ENCODE peak calls at places on chromosomes 16 and 17, in six cellular contexts. One of them, this sample, is unnamed.

GRCh38 chr17:3843935-3844516 is 2.0 kb downstream of the NCBP3 start:
- DNase-seq in HCT116: peak; percentile 56
- DNase-seq in CD4-positive, CD25-positive, alpha-beta regulatory T cell: peak; percentile 73
- DNase-seq in gastrocnemius medialis: no peak
- DNase-seq in body of pancreas: peak; percentile 62
- DNase-seq in adrenal gland: no peak
- DNase-seq in this sample: no peak

GRCh38 chr17:8846768-8847211 is 20.7 kb downstream of the PIK3R6 start:
- DNase-seq in HCT116: peak; percentile 67
- DNase-seq in CD4-positive, CD25-positive, alpha-beta regulatory T cell: peak; percentile 28
- DNase-seq in gastrocnemius medialis: no peak
- DNase-seq in body of pancreas: no peak
- DNase-seq in adrenal gland: no peak
- DNase-seq in this sample: no peak

GRCh38 chr17:1110844-1111598 is 68.8 kb downstream of the ABR start:
- DNase-seq in HCT116: peak; percentile 88
- DNase-seq in CD4-positive, CD25-positive, alpha-beta regulatory T cell: no peak
- DNase-seq in gastrocnemius medialis: no peak
- DNase-seq in body of pancreas: no peak
- DNase-seq in adrenal gland: peak; percentile 81
- DNase-seq in this sample: peak; percentile 75

GRCh38 chr16:83046664-83047063 is 419.9 kb downstream of the CDH13 start:
- DNase-seq in HCT116: no peak
- DNase-seq in CD4-positive, CD25-positive, alpha-beta regulatory T cell: no peak
- DNase-seq in gastrocnemius medialis: no peak
- DNase-seq in body of pancreas: no peak
- DNase-seq in adrenal gland: no peak
- DNase-seq in this sample: no peak

GRCh38 chr16:71467810-71468209 is 5.8 kb upstream of the ZNF23 start:
- DNase-seq in HCT116: no peak
- DNase-seq in CD4-positive, CD25-positive, alpha-beta regulatory T cell: peak; percentile 26
- DNase-seq in gastrocnemius medialis: no peak
- DNase-seq in body of pancreas: peak; percentile 19
- DNase-seq in adrenal gland: peak; percentile 18
- DNase-seq in this sample: no peak

GRCh38 chr16:55754056-55754455 is 78.8 kb downstream of the CES1 start:
- DNase-seq in HCT116: no peak
- DNase-seq in CD4-positive, CD25-positive, alpha-beta regulatory T cell: no peak
- DNase-seq in gastrocnemius medialis: no peak
- DNase-seq in body of pancreas: no peak
- DNase-seq in adrenal gland: no peak
- DNase-seq in this sample: no peak

GRCh38 chr16:80997139-80997798 is 9.4 kb downstream of the CMC2 start:
- DNase-seq in HCT116: no peak
- DNase-seq in CD4-positive, CD25-positive, alpha-beta regulatory T cell: peak; percentile 67
- DNase-seq in gastrocnemius medialis: no peak
- DNase-seq in body of pancreas: no peak
- DNase-seq in adrenal gland: no peak
- DNase-seq in this sample: no peak

GRCh38 chr16:10876799-10877341 is at the start of gene CIITA:
- DNase-seq in HCT116: peak; percentile 81
- DNase-seq in CD4-positive, CD25-positive, alpha-beta regulatory T cell: peak; percentile 93
- DNase-seq in gastrocnemius medialis: peak; percentile 41
- DNase-seq in body of pancreas: peak; percentile 58
- DNase-seq in adrenal gland: peak; percentile 75
- DNase-seq in this sample: peak; percentile 76

GRCh38 chr17:21140911-21141310 is 14.1 kb downstream of the DHRS7B start:
- DNase-seq in HCT116: no peak
- DNase-seq in CD4-positive, CD25-positive, alpha-beta regulatory T cell: no peak
- DNase-seq in gastrocnemius medialis: no peak
- DNase-seq in body of pancreas: no peak
- DNase-seq in adrenal gland: no peak
- DNase-seq in this sample: no peak

GRCh38 chr17:21162394-21162775 is 35.6 kb downstream of the DHRS7B start:
- DNase-seq in HCT116: no peak
- DNase-seq in CD4-positive, CD25-positive, alpha-beta regulatory T cell: no peak
- DNase-seq in gastrocnemius medialis: no peak
- DNase-seq in body of pancreas: no peak
- DNase-seq in adrenal gland: no peak
- DNase-seq in this sample: no peak

GRCh38 chr17:38441429-38442061 is 13.3 kb downstream of the ARHGAP23 start:
- DNase-seq in HCT116: no peak
- DNase-seq in CD4-positive, CD25-positive, alpha-beta regulatory T cell: no peak
- DNase-seq in gastrocnemius medialis: no peak
- DNase-seq in body of pancreas: no peak
- DNase-seq in adrenal gland: no peak
- DNase-seq in this sample: no peak

GRCh38 chr17:82846061-82846691 is 6.4 kb upstream of the ZNF750 start:
- DNase-seq in HCT116: no peak
- DNase-seq in CD4-positive, CD25-positive, alpha-beta regulatory T cell: no peak
- DNase-seq in gastrocnemius medialis: no peak
- DNase-seq in body of pancreas: no peak
- DNase-seq in adrenal gland: no peak
- DNase-seq in this sample: peak; percentile 65

GRCh38 chr16:19748389-19749110 is 30.5 kb downstream of the IQCK start:
- DNase-seq in HCT116: no peak
- DNase-seq in CD4-positive, CD25-positive, alpha-beta regulatory T cell: no peak
- DNase-seq in gastrocnemius medialis: no peak
- DNase-seq in body of pancreas: no peak
- DNase-seq in adrenal gland: no peak
- DNase-seq in this sample: no peak

GRCh38 chr16:8716592-8716991 is 42.2 kb downstream of the ABAT start:
- DNase-seq in HCT116: no peak
- DNase-seq in CD4-positive, CD25-positive, alpha-beta regulatory T cell: no peak
- DNase-seq in gastrocnemius medialis: no peak
- DNase-seq in body of pancreas: no peak
- DNase-seq in adrenal gland: no peak
- DNase-seq in this sample: no peak

GRCh38 chr17:81976332-81977210 is 858 bp upstream of the ASPSCR1 start:
- DNase-seq in HCT116: no peak
- DNase-seq in CD4-positive, CD25-positive, alpha-beta regulatory T cell: peak; percentile 16
- DNase-seq in gastrocnemius medialis: no peak
- DNase-seq in body of pancreas: peak; percentile 69
- DNase-seq in adrenal gland: peak; percentile 66
- DNase-seq in this sample: peak; percentile 73

GRCh38 chr17:206941-207560 is 25.6 kb upstream of the DOC2B start:
- DNase-seq in HCT116: no peak
- DNase-seq in CD4-positive, CD25-positive, alpha-beta regulatory T cell: no peak
- DNase-seq in gastrocnemius medialis: no peak
- DNase-seq in body of pancreas: no peak
- DNase-seq in adrenal gland: no peak
- DNase-seq in this sample: no peak

GRCh38 chr16:12452549-12452948 is 351.1 kb downstream of the CPPED1 start:
- DNase-seq in HCT116: no peak
- DNase-seq in CD4-positive, CD25-positive, alpha-beta regulatory T cell: no peak
- DNase-seq in gastrocnemius medialis: no peak
- DNase-seq in body of pancreas: no peak
- DNase-seq in adrenal gland: no peak
- DNase-seq in this sample: no peak

GRCh38 chr17:80584171-80584905 is 39.7 kb downstream of the RPTOR start:
- DNase-seq in HCT116: no peak
- DNase-seq in CD4-positive, CD25-positive, alpha-beta regulatory T cell: no peak
- DNase-seq in gastrocnemius medialis: no peak
- DNase-seq in body of pancreas: no peak
- DNase-seq in adrenal gland: no peak
- DNase-seq in this sample: no peak

GRCh38 chr16:57092786-57093301 is 461 bp downstream of the CPNE2 start:
- DNase-seq in HCT116: no peak
- DNase-seq in CD4-positive, CD25-positive, alpha-beta regulatory T cell: peak; percentile 36
- DNase-seq in gastrocnemius medialis: no peak
- DNase-seq in body of pancreas: peak; percentile 44
- DNase-seq in adrenal gland: peak; percentile 39
- DNase-seq in this sample: peak; percentile 55

GRCh38 chr17:49631496-49631895 is 46.4 kb downstream of the SPOP start:
- DNase-seq in HCT116: no peak
- DNase-seq in CD4-positive, CD25-positive, alpha-beta regulatory T cell: no peak
- DNase-seq in gastrocnemius medialis: no peak
- DNase-seq in body of pancreas: no peak
- DNase-seq in adrenal gland: no peak
- DNase-seq in this sample: no peak

DNA sequence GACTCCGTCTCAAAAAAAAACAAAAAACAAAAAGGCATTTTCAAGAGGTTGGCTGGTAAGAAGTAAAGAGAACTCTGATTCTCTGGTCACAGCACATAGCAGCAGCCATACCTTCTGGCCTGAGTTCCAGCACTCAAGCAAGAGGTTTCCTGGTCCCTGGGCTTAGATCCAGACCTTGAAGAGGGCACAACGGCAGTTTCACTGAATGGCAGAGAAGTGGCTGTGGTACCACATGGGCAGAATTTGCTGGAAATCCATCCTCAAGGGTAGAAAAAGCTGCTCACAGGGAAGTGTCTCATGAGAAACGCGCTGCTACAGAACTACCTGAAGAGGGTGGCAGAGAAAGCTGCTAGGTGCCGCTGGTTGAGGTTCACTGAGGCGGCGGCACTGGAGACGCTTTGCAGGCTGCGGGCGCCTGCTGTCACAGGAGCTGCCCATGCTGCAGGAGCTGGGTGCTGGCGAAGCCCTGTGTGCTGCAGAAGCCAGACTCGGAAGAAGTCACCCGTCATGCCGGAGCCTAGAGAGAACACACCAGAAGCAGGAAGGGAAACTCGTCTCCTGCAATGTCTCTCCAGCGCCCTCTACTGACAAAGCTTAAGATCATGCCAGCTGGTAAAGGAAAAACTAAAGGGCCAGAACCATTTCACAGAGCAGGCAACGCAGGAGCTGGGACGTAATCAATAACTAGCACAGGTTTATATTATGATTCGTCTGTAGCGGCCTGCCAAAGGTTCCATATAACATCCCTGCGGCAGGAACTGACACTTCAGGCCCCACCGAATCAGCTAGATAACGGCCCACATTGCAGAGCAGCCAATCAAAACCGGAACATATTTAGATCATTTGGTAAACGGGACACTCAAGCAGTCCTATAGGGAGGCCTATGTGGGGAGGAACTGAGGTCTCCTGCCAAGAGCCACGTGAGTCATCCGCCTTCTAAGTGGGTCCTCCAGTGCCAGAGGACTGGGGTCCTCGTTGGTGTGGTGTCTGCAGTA is 5.4 kb upstream of the ZNF213 start:
- DNase-seq in HCT116: no peak
- DNase-seq in CD4-positive, CD25-positive, alpha-beta regulatory T cell: peak; percentile 94
- DNase-seq in gastrocnemius medialis: peak; percentile 60
- DNase-seq in body of pancreas: peak; percentile 75
- DNase-seq in adrenal gland: peak; percentile 86
- DNase-seq in this sample: peak; percentile 83
- H3K27ac ChIP-seq in HCT116: peak overlapping the region; percentile 82
- H3K27ac ChIP-seq in CD4-positive, CD25-positive, alpha-beta regulatory T cell: peak overlapping the region; percentile 63
- H3K27ac ChIP-seq in gastrocnemius medialis: peak overlapping the region; percentile 54
- H3K27ac ChIP-seq in body of pancreas: peak overlapping the region; percentile 68
- H3K27ac ChIP-seq in adrenal gland: no peak overlapping the region
- H3K27ac ChIP-seq in this sample: peak overlapping the region; percentile 59

DNA sequence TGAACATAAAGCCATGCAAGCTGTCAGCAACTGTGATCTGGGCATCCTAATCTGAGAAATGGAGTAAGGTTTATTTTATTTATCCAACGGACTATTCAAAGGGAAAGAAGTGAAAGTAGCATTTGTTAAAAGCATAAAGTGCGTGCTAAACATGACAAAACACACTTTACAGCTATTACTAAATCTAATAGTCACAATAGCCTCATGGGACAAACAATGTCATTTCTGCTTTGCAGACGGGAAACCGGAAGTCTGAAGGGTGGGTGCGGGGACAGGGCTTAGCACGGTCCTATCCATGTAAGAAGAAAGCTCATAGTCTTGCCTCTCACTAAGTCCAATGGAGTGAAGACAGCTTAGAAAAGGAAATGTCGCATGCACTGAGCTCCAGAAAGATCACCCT is 228.5 kb downstream of the CDH11 start:
- DNase-seq in HCT116: no peak
- DNase-seq in CD4-positive, CD25-positive, alpha-beta regulatory T cell: no peak
- DNase-seq in gastrocnemius medialis: no peak
- DNase-seq in body of pancreas: no peak
- DNase-seq in adrenal gland: no peak
- DNase-seq in this sample: no peak
- H3K9me3 ChIP-seq in HCT116: peaks cover 9% of the 10 kb centered on the region
- H3K9me3 ChIP-seq in CD4-positive, CD25-positive, alpha-beta regulatory T cell: no peaks in the 10 kb centered on the region
- H3K9me3 ChIP-seq in gastrocnemius medialis: no peaks in the 10 kb centered on the region
- H3K9me3 ChIP-seq in body of pancreas: no peaks in the 10 kb centered on the region
- H3K9me3 ChIP-seq in adrenal gland: no peaks in the 10 kb centered on the region
- H3K9me3 ChIP-seq in this sample: no peaks in the 10 kb centered on the region

GRCh38 chr17:68197091-68197996 is 50.5 kb upstream of the AMZ2 start:
- DNase-seq in HCT116: no peak
- DNase-seq in CD4-positive, CD25-positive, alpha-beta regulatory T cell: peak; percentile 34
- DNase-seq in gastrocnemius medialis: no peak
- DNase-seq in body of pancreas: no peak
- DNase-seq in adrenal gland: no peak
- DNase-seq in this sample: peak; percentile 70
- H3K27me3 ChIP-seq in HCT116: no peaks in the 10 kb centered on the region
- H3K27me3 ChIP-seq in CD4-positive, CD25-positive, alpha-beta regulatory T cell: no peaks in the 10 kb centered on the region
- H3K27me3 ChIP-seq in gastrocnemius medialis: peaks cover 56% of the 10 kb centered on the region
- H3K27me3 ChIP-seq in body of pancreas: peaks cover 36% of the 10 kb centered on the region
- H3K27me3 ChIP-seq in adrenal gland: peaks cover 47% of the 10 kb centered on the region
- H3K27me3 ChIP-seq in this sample: peaks cover 38% of the 10 kb centered on the region

GRCh38 chr17:76550712-76551615 is 11.1 kb downstream of the PRCD start:
- DNase-seq in HCT116: no peak
- DNase-seq in CD4-positive, CD25-positive, alpha-beta regulatory T cell: no peak
- DNase-seq in gastrocnemius medialis: no peak
- DNase-seq in body of pancreas: no peak
- DNase-seq in adrenal gland: no peak
- DNase-seq in this sample: no peak
- H3K27ac ChIP-seq in HCT116: no peak overlapping the region
- H3K27ac ChIP-seq in CD4-positive, CD25-positive, alpha-beta regulatory T cell: no peak overlapping the region
- H3K27ac ChIP-seq in gastrocnemius medialis: peak overlapping the region; percentile 14
- H3K27ac ChIP-seq in body of pancreas: peak overlapping the region; percentile 67
- H3K27ac ChIP-seq in adrenal gland: no peak overlapping the region
- H3K27ac ChIP-seq in this sample: peak overlapping the region; percentile 3

DNA sequence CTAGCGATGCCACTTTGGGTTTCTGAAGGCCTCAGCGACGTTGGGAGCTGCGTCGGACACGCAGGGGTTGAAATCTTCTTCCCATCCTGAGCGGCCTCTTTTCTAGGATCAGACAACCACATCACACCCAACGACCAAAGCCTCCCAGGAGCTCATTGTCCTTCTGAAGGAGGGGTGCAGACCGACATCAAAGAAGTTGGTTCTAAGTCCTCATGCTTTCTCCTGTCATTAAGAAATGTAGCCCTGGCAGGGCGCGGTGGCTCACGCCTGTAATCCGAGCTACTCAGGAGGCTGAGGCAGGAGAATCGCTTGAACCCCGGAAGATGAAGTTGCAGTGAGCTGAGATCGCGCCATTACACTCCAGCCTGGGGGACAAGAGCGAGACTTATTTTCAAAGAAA is 1681.9 kb downstream of the TP53TG3F start:
- DNase-seq in HCT116: no peak
- DNase-seq in CD4-positive, CD25-positive, alpha-beta regulatory T cell: no peak
- DNase-seq in gastrocnemius medialis: no peak
- DNase-seq in body of pancreas: no peak
- DNase-seq in adrenal gland: no peak
- DNase-seq in this sample: no peak
- H3K9me3 ChIP-seq in HCT116: no peaks in the 10 kb centered on the region
- H3K9me3 ChIP-seq in CD4-positive, CD25-positive, alpha-beta regulatory T cell: peaks cover 51% of the 10 kb centered on the region
- H3K9me3 ChIP-seq in gastrocnemius medialis: no peaks in the 10 kb centered on the region
- H3K9me3 ChIP-seq in body of pancreas: no peaks in the 10 kb centered on the region
- H3K9me3 ChIP-seq in adrenal gland: no peaks in the 10 kb centered on the region
- H3K9me3 ChIP-seq in this sample: no peaks in the 10 kb centered on the region

GRCh38 chr17:68205251-68205807 is 42.5 kb upstream of the AMZ2 start:
- DNase-seq in HCT116: peak; percentile 78
- DNase-seq in CD4-positive, CD25-positive, alpha-beta regulatory T cell: peak; percentile 94
- DNase-seq in gastrocnemius medialis: peak; percentile 87
- DNase-seq in body of pancreas: peak; percentile 88
- DNase-seq in adrenal gland: peak; percentile 94
- DNase-seq in this sample: peak; percentile 94
- H3K27me3 ChIP-seq in HCT116: no peaks in the 10 kb centered on the region
- H3K27me3 ChIP-seq in CD4-positive, CD25-positive, alpha-beta regulatory T cell: no peaks in the 10 kb centered on the region
- H3K27me3 ChIP-seq in gastrocnemius medialis: no peaks in the 10 kb centered on the region
- H3K27me3 ChIP-seq in body of pancreas: no peaks in the 10 kb centered on the region
- H3K27me3 ChIP-seq in adrenal gland: peaks cover under 1% of the 10 kb centered on the region
- H3K27me3 ChIP-seq in this sample: no peaks in the 10 kb centered on the region

GRCh38 chr17:65530158-65530984 is 31.1 kb downstream of the AXIN2 start:
- DNase-seq in HCT116: no peak
- DNase-seq in CD4-positive, CD25-positive, alpha-beta regulatory T cell: no peak
- DNase-seq in gastrocnemius medialis: no peak
- DNase-seq in body of pancreas: no peak
- DNase-seq in adrenal gland: no peak
- DNase-seq in this sample: no peak
- H3K27ac ChIP-seq in HCT116: no peak overlapping the region
- H3K27ac ChIP-seq in CD4-positive, CD25-positive, alpha-beta regulatory T cell: no peak overlapping the region
- H3K27ac ChIP-seq in gastrocnemius medialis: no peak overlapping the region
- H3K27ac ChIP-seq in body of pancreas: peak overlapping the region; percentile 42
- H3K27ac ChIP-seq in adrenal gland: peak overlapping the region; percentile 42
- H3K27ac ChIP-seq in this sample: no peak overlapping the region

This sample was measured in psoas muscle.